ENCODE peak calls at places on chromosomes 16 and 17, in seven cellular contexts. B, S, W, T, D, A and M are unnamed samples.

GRCh38 chr17:79627766-79628690 is 17.2 kb upstream of the RBFOX3 start:
- DNase-seq in T (peak), S (no peak), W (no peak), D (peak), B (no peak), A (no peak), M (peak)

GRCh38 chr17:67742025-67742424 is 24.3 kb downstream of the NOL11 start:
- DNase-seq in T (no peak), W (no peak), S (no peak), A (no peak), B (no peak), D (no peak), M (no peak)

GRCh38 chr16:21279501-21279900 is 1.4 kb upstream of the CRYM start:
- DNase-seq in S (no peak), D (no peak), T (no peak), A (no peak), B (no peak), W (no peak), M (no peak)

GRCh38 chr17:13160790-13161189 is 143.0 kb upstream of the ELAC2 start:
- DNase-seq in S (no peak), A (no peak), B (no peak), D (no peak), T (no peak), W (no peak), M (no peak)

GRCh38 chr17:57315061-57315851 is 58.9 kb downstream of the MSI2 start:
- DNase-seq in W (no peak), A (no peak), D (no peak), B (no peak), T (no peak), S (no peak), M (no peak)

GRCh38 chr17:75777243-75777922 is 7.2 kb upstream of the UNK start:
- DNase-seq in B (no peak), D (no peak), W (no peak), A (no peak), T (no peak), S (no peak), M (no peak)

GRCh38 chr16:85655216-85656129 is 33.3 kb downstream of the GINS2 start:
- DNase-seq in A (no peak), W (no peak), D (no peak), B (no peak), S (no peak), T (no peak), M (no peak)

GRCh38 chr17:65667656-65668055 is 106.2 kb upstream of the AXIN2 start:
- DNase-seq in T (no peak), D (no peak), S (no peak), W (no peak), A (no peak), B (no peak), M (no peak)

GRCh38 chr16:56679813-56680212 is 2.5 kb upstream of the MT1X start:
- DNase-seq in S (no peak), W (no peak), T (no peak), D (no peak), B (no peak), A (peak), M (no peak)

GRCh38 chr16:6195966-6196365 is 1098.4 kb upstream of the EEF2KMT start:
- DNase-seq in S (no peak), B (no peak), W (no peak), A (no peak), D (no peak), T (no peak), M (no peak)

GRCh38 chr16:49010396-49010795 is 271.2 kb downstream of the CBLN1 start:
- DNase-seq in S (no peak), D (no peak), W (no peak), A (no peak), T (no peak), B (no peak), M (no peak)

GRCh38 chr17:36931697-36932382 is 5.4 kb upstream of the LHX1 start:
- DNase-seq in S (no peak), A (no peak), B (no peak), D (peak), W (no peak), T (peak), M (no peak)

GRCh38 chr17:2906907-2907306 is 110.7 kb downstream of the RAP1GAP2 start:
- DNase-seq in B (no peak), D (no peak), S (peak), T (no peak), A (no peak), W (no peak), M (no peak)

GRCh38 chr17:49548506-49549310 is 27.0 kb upstream of the NXPH3 start:
- DNase-seq in D (peak), B (no peak), W (no peak), S (peak), T (peak), A (peak), M (no peak)

GRCh38 chr16:51877686-51878085 is 669.3 kb downstream of the TOX3 start:
- DNase-seq in T (no peak), S (no peak), A (no peak), D (no peak), W (no peak), B (no peak), M (no peak)

GRCh38 chr16:84518804-84519341 is 14.4 kb upstream of the MEAK7 start:
- DNase-seq in D (no peak), B (no peak), A (no peak), S (no peak), W (no peak), T (no peak), M (no peak)

GRCh38 chr17:32350662-32351418 is 883 bp downstream of the ZNF207 start:
- DNase-seq in B (no peak), D (no peak), S (no peak), A (peak), T (peak), W (no peak), M (peak)

GRCh38 chr16:56984639-56985038 is 4.7 kb upstream of the NLRC5 start:
- DNase-seq in W (no peak), D (no peak), T (no peak), A (no peak), B (no peak), S (no peak), M (no peak)

GRCh38 chr17:43169561-43170139 is 1.4 kb upstream of the NBR1 start:
- DNase-seq in S (peak), T (peak), W (no peak), B (no peak), D (no peak), A (peak), M (peak)

GRCh38 chr16:2492292-2492691 is 17.4 kb downstream of the TBC1D24 start:
- DNase-seq in S (no peak), A (no peak), B (no peak), D (no peak), T (no peak), W (no peak), M (no peak)

GRCh38 chr17:46928472-46929261 is 5.7 kb downstream of the GOSR2 start:
- DNase-seq in A (no peak), D (no peak), T (no peak), S (no peak), W (no peak), B (no peak), M (no peak)

GRCh38 chr16:69190046-69190588 is 3.2 kb downstream of the SNTB2 start:
- DNase-seq in A (no peak), B (no peak), D (no peak), S (no peak), W (no peak), T (no peak), M (no peak)

GRCh38 chr16:84466692-84467091 is 37.8 kb downstream of the MEAK7 start:
- DNase-seq in B (no peak), A (no peak), W (no peak), T (no peak), S (no peak), D (no peak), M (no peak)

GRCh38 chr17:18981642-18982424 is 22.7 kb downstream of the FAM83G start:
- DNase-seq in T (no peak), D (no peak), A (peak), B (no peak), W (no peak), S (peak), M (no peak)

GRCh38 chr16:1175566-1176279 is 22.8 kb downstream of the CACNA1H start:
- DNase-seq in B (no peak), S (no peak), T (no peak), W (no peak), D (no peak), A (peak), M (no peak)

GRCh38 chr17:37743875-37744632 is 805 bp downstream of the HNF1B start:
- DNase-seq in T (peak), D (peak), S (no peak), A (peak), B (no peak), W (no peak), M (no peak)

GRCh38 chr17:69814031-69814430 is 261.0 kb upstream of the KCNJ16 start:
- DNase-seq in T (no peak), B (no peak), D (no peak), A (no peak), S (no peak), W (no peak), M (no peak)

GRCh38 chr16:25060920-25061319 is 45.8 kb upstream of the ARHGAP17 start:
- DNase-seq in B (no peak), D (no peak), S (no peak), W (no peak), A (no peak), T (no peak), M (no peak)

GRCh38 chr17:33464669-33465275 is 171.7 kb upstream of the ASIC2 start:
- DNase-seq in D (no peak), T (no peak), B (no peak), A (no peak), W (no peak), S (no peak), M (no peak)

GRCh38 chr16:87761020-87761506 is 4.7 kb downstream of the KLHDC4 start:
- DNase-seq in D (no peak), S (no peak), W (no peak), T (no peak), A (no peak), B (no peak), M (no peak)

GRCh38 chr16:87762071-87762571 is 3.7 kb downstream of the KLHDC4 start:
- DNase-seq in T (no peak), A (no peak), W (no peak), S (no peak), D (no peak), B (no peak), M (no peak)

GRCh38 chr16:87765473-87765775 is 362 bp downstream of the KLHDC4 start:
- DNase-seq in B (no peak), D (no peak), A (no peak), W (peak), S (peak), T (peak), M (peak)

GRCh38 chr16:87764600-87765472 is 950 bp downstream of the KLHDC4 start:
- DNase-seq in S (no peak), T (peak), A (no peak), B (no peak), W (no peak), D (no peak), M (no peak)

GRCh38 chr16:87762620-87763019 is 3.2 kb downstream of the KLHDC4 start:
- DNase-seq in T (no peak), A (no peak), W (no peak), D (no peak), S (no peak), B (no peak), M (no peak)
- TF ChIP-seq TAF1 in T (no peak), A (no peak), W (no peak), D (no peak), S (no peak), B (no peak), M (no peak)

DNA sequence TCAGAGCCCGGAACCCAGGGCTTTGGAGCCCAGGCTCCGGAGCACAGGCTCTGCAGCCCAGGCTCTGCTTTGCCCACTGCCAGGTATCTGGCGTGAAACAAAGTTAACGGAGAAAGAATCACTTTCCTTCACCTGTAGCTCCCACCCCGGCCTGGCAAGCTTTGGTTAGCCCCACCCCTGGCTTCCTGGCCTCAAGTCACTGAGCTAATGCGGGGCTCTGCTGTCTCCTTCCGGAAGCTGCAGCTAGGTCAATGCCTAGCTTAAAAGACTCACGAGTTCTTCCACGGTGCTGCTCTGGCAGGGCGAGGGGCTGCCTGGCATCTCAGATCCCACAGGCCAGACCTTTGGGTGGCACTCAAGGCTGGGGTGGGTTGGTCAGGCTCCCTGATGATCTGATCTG is 21.1 kb upstream of the SPPL2C start:
- DNase-seq in W (no peak), A (no peak), B (no peak), S (no peak), T (no peak), D (no peak), M (no peak)
- TF ChIP-seq TAF1 in W (no peak), A (no peak), B (no peak), S (no peak), T (no peak), D (no peak), M (no peak)

DNA sequence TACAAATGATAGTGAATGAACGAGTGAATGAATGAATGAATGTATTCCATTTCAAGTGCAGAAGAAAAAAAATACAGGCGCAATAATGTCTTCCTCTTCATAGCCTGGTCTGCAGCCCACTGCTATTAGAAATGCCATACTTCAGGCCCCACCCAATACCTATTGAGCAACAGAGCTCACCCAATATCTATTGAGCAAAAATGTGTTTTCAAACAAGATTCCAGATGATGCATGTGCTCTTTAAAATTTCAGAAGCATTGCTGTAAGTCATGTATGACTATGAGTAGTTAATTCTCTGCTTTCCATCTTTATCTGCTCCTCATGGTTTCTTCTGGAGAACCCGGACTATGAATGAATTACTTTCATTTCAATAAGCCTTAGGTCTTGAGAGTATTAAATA is 308.2 kb downstream of the XYLT1 start:
- DNase-seq in A (no peak), T (no peak), B (no peak), D (no peak), W (no peak), S (no peak), M (no peak)
- TF ChIP-seq TAF1 in A (no peak), T (no peak), B (no peak), D (no peak), W (no peak), S (no peak), M (no peak)

GRCh38 chr17:385195-385835 is 32.7 kb upstream of the RPH3AL start:
- DNase-seq in T (peak), W (peak), D (peak), B (no peak), S (peak), A (no peak), M (no peak)
- TF ChIP-seq TAF1 in T (no peak), W (no peak), D (no peak), B (no peak), S (no peak), A (peak), M (no peak)

GRCh38 chr17:78302478-78302877 is 57.4 kb downstream of the SOCS3 start:
- DNase-seq in W (no peak), B (no peak), A (no peak), S (no peak), D (no peak), T (no peak), M (no peak)

GRCh38 chr17:78301821-78302213 is 58.1 kb downstream of the SOCS3 start:
- DNase-seq in T (no peak), S (no peak), B (no peak), D (no peak), W (no peak), A (no peak), M (no peak)

GRCh38 chr17:78304549-78305037 is 55.3 kb downstream of the SOCS3 start:
- DNase-seq in A (no peak), T (no peak), B (no peak), W (no peak), S (no peak), D (no peak), M (no peak)

GRCh38 chr17:78299052-78299451 is 60.8 kb downstream of the SOCS3 start:
- DNase-seq in W (no peak), B (no peak), A (no peak), T (no peak), S (no peak), D (no peak), M (no peak)

DNA sequence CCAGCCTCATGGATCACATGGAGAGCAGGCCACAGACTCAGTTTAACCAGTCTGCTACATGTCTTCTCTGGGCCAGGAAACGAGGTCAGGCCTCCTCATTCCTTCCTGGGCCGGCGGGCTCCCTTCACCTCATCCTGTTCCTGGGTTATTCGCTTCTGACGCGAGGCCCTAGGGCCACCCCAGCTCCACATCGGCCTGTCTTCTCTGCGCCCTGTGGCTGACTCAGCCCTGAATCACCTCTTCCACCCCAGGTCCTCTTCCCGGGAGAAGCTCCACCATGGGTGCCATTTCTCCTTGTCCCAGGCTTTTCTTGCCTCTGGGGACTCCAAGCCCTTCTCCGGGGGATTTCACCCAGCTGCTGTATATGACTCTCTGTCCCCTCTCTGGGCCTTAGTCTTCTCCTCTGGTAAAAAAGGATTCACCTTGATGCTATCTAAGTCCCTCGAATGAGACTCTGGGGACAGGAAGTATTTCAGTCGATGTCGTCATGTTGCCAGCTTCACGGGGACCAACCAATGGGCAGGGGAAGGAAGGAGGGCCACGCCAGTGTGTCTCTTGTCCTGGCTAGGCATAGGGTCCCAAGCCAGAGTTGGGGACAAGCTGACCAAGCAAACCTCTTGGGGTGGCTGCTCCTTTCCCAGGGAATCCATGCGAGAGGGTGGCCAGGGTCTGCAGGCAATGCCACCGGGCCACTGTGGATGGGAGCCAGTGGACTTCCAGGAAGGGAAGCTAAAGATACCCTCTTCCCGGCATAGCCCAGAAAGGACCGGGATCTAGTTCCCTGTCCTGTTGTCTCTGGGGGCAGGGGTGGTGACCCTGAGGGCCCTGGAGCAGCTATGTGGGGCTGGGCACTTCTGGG is 58.7 kb downstream of the SOCS3 start:
- DNase-seq in A (no peak), T (no peak), W (no peak), S (no peak), B (no peak), D (no peak), M (no peak)
- TF ChIP-seq TAF1 in A (no peak), T (no peak), W (no peak), S (no peak), B (no peak), D (no peak), M (no peak)

GRCh38 chr17:62819511-62820221 is 11.6 kb upstream of the MARCHF10 start:
- DNase-seq in D (no peak), A (peak), W (no peak), T (peak), B (no peak), S (no peak), M (no peak)
- TF ChIP-seq TAF1 in D (no peak), A (no peak), W (no peak), T (peak), B (no peak), S (no peak), M (no peak)

DNA sequence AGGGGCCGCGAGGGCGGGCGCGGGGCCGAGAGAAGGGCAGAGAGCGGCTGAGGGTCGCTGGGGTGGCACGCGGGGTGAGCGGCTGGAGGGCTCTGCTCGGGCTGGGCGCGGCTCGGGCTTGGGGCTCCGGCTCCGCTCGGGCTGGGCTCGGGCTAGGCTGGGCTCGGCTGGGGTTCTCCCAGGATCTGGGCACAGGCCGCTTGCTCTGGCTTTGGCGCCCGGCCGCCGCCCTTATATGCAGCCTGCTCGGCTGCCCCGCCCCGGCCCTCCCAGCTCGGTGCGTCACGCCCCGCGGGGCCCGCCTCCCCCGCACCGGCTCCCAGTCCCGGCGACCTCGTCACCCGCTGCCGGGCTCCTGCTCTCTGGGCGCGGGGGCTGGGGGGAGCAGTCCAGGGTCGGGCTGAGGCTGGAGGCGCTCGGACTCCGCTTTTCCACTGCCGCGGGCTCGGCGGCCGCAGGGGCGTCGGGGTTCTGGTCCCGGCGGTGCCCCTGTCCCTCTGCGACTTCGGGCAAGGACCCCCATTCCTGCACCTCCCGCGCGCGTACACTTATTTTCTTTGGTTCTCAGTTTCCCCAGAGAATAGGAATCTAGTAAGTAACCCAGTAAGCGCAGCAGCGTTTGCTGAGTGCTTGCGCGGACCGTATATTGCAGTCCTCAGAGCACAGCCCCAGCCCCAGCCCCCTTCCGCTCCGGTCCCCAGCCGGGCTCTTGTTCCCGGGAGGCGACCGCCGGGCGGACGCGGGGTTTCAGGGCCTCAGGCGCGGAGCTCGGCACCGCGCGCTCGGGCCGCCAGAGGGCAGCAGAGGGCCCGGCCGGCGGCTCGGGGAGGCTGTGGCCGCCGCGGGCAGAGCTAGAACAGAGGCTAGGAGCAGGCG is at the start of gene RASD1:
- DNase-seq in W (peak), A (peak), S (peak), B (no peak), T (peak), D (peak), M (peak)
- TF ChIP-seq TAF1 in W (no peak), A (peak), S (peak), B (no peak), T (peak), D (peak), M (no peak)